ENCODE peak calls at places on chromosomes 11 and 22, in six cellular contexts. One of them, this sample, is unnamed.

GRCh38 chr22:27004434-27004833 is 347.0 kb downstream of the MIAT start:
- DNase-seq in posterior vena cava: no peak
- DNase-seq in naive thymus-derived CD8-positive, alpha-beta T cell: no peak
- DNase-seq in epithelial cell of esophagus: no peak
- DNase-seq in effector memory CD4-positive, alpha-beta T cell: no peak
- DNase-seq in fibroblast of the aortic adventitia: no peak
- DNase-seq in this sample: no peak

GRCh38 chr11:33642461-33643166 is 58.0 kb downstream of the C11orf91 start:
- DNase-seq in posterior vena cava: no peak
- DNase-seq in naive thymus-derived CD8-positive, alpha-beta T cell: no peak
- DNase-seq in epithelial cell of esophagus: peak; percentile 82
- DNase-seq in effector memory CD4-positive, alpha-beta T cell: no peak
- DNase-seq in fibroblast of the aortic adventitia: no peak
- DNase-seq in this sample: no peak

GRCh38 chr11:33620423-33621120 is 80.1 kb downstream of the C11orf91 start:
- DNase-seq in posterior vena cava: no peak
- DNase-seq in naive thymus-derived CD8-positive, alpha-beta T cell: no peak
- DNase-seq in epithelial cell of esophagus: peak; percentile 72
- DNase-seq in effector memory CD4-positive, alpha-beta T cell: no peak
- DNase-seq in fibroblast of the aortic adventitia: peak; percentile 80
- DNase-seq in this sample: no peak

GRCh38 chr11:95147364-95147905 is 57.8 kb downstream of the ENDOD1 start:
- DNase-seq in posterior vena cava: no peak
- DNase-seq in naive thymus-derived CD8-positive, alpha-beta T cell: no peak
- DNase-seq in epithelial cell of esophagus: peak; percentile 92
- DNase-seq in effector memory CD4-positive, alpha-beta T cell: no peak
- DNase-seq in fibroblast of the aortic adventitia: peak; percentile 95
- DNase-seq in this sample: no peak

GRCh38 chr22:33785283-33785991 is 134.8 kb downstream of the LARGE1 start:
- DNase-seq in posterior vena cava: no peak
- DNase-seq in naive thymus-derived CD8-positive, alpha-beta T cell: no peak
- DNase-seq in epithelial cell of esophagus: peak; percentile 44
- DNase-seq in effector memory CD4-positive, alpha-beta T cell: no peak
- DNase-seq in fibroblast of the aortic adventitia: peak; percentile 83
- DNase-seq in this sample: no peak

GRCh38 chr11:71441251-71441650 is 6.9 kb downstream of the DHCR7 start:
- DNase-seq in posterior vena cava: peak; percentile 26
- DNase-seq in naive thymus-derived CD8-positive, alpha-beta T cell: no peak
- DNase-seq in epithelial cell of esophagus: no peak
- DNase-seq in effector memory CD4-positive, alpha-beta T cell: no peak
- DNase-seq in fibroblast of the aortic adventitia: no peak
- DNase-seq in this sample: no peak

GRCh38 chr11:11973361-11973800 is 35.0 kb downstream of the DKK3 start:
- DNase-seq in posterior vena cava: peak; percentile 93
- DNase-seq in naive thymus-derived CD8-positive, alpha-beta T cell: no peak
- DNase-seq in epithelial cell of esophagus: no peak
- DNase-seq in effector memory CD4-positive, alpha-beta T cell: no peak
- DNase-seq in fibroblast of the aortic adventitia: peak; percentile 87
- DNase-seq in this sample: no peak

GRCh38 chr22:17853066-17853465 is 78.8 kb upstream of the BID start:
- DNase-seq in posterior vena cava: no peak
- DNase-seq in naive thymus-derived CD8-positive, alpha-beta T cell: no peak
- DNase-seq in epithelial cell of esophagus: no peak
- DNase-seq in effector memory CD4-positive, alpha-beta T cell: no peak
- DNase-seq in fibroblast of the aortic adventitia: no peak
- DNase-seq in this sample: no peak

GRCh38 chr11:19499999-19500398 is 212.6 kb upstream of the NAV2 start:
- DNase-seq in posterior vena cava: no peak
- DNase-seq in naive thymus-derived CD8-positive, alpha-beta T cell: no peak
- DNase-seq in epithelial cell of esophagus: no peak
- DNase-seq in effector memory CD4-positive, alpha-beta T cell: no peak
- DNase-seq in fibroblast of the aortic adventitia: peak; percentile 80
- DNase-seq in this sample: no peak

GRCh38 chr22:19045094-19045493 is 77.1 kb downstream of the DGCR2 start:
- DNase-seq in posterior vena cava: no peak
- DNase-seq in naive thymus-derived CD8-positive, alpha-beta T cell: no peak
- DNase-seq in epithelial cell of esophagus: no peak
- DNase-seq in effector memory CD4-positive, alpha-beta T cell: no peak
- DNase-seq in fibroblast of the aortic adventitia: no peak
- DNase-seq in this sample: no peak

GRCh38 chr11:102849319-102849718 is 5.9 kb upstream of the MMP3 start:
- DNase-seq in posterior vena cava: no peak
- DNase-seq in naive thymus-derived CD8-positive, alpha-beta T cell: no peak
- DNase-seq in epithelial cell of esophagus: peak; percentile 84
- DNase-seq in effector memory CD4-positive, alpha-beta T cell: no peak
- DNase-seq in fibroblast of the aortic adventitia: peak; percentile 61
- DNase-seq in this sample: no peak

GRCh38 chr22:28030442-28030841 is 111.4 kb upstream of the PITPNB start:
- DNase-seq in posterior vena cava: no peak
- DNase-seq in naive thymus-derived CD8-positive, alpha-beta T cell: no peak
- DNase-seq in epithelial cell of esophagus: no peak
- DNase-seq in effector memory CD4-positive, alpha-beta T cell: no peak
- DNase-seq in fibroblast of the aortic adventitia: no peak
- DNase-seq in this sample: no peak

GRCh38 chr22:43381693-43382092 is 30.1 kb upstream of the MPPED1 start:
- DNase-seq in posterior vena cava: peak; percentile 32
- DNase-seq in naive thymus-derived CD8-positive, alpha-beta T cell: no peak
- DNase-seq in epithelial cell of esophagus: no peak
- DNase-seq in effector memory CD4-positive, alpha-beta T cell: no peak
- DNase-seq in fibroblast of the aortic adventitia: no peak
- DNase-seq in this sample: no peak

This sample was measured in NCI-H2171.